ENCODE peak calls at places on chromosomes 3 and 15, in eight cellular contexts. M is AG09309, E is glutamatergic neuron, Y is HCT116, Q is natural killer cell, W is IMR-90, G is tibial artery, L is lower leg skin. U is an unnamed sample.

GRCh38 chr3:67901681-67902080 is 247.3 kb upstream of the SUCLG2 start:
- DNase-seq in M (no peak), E (no peak), Y (no peak), Q (no peak), W (no peak), G (no peak), L (no peak), U (no peak)

GRCh38 chr3:138941259-138941885 is 5.6 kb downstream of the FOXL2 start:
- DNase-seq in M (no peak), E (peak), Y (peak), Q (no peak), W (peak), G (peak), L (no peak), U (no peak)

GRCh38 chr3:141797819-141798405 is 34.7 kb downstream of the GRK7 start:
- DNase-seq in M (no peak), E (no peak), Y (no peak), Q (no peak), W (no peak), G (no peak), L (no peak), U (no peak)

GRCh38 chr3:132016061-132017041 is 18.5 kb downstream of the CPNE4 start:
- DNase-seq in M (no peak), E (no peak), Y (no peak), Q (no peak), W (no peak), G (no peak), L (no peak), U (no peak)

GRCh38 chr3:8451696-8452095 is 49.9 kb upstream of the LMCD1 start:
- DNase-seq in M (peak), E (no peak), Y (no peak), Q (no peak), W (peak), G (no peak), L (no peak), U (no peak)

GRCh38 chr3:75176886-75177285 is 487.2 kb upstream of the FRG2C start:
- DNase-seq in M (no peak), E (no peak), Y (no peak), Q (no peak), W (no peak), G (no peak), L (no peak), U (no peak)

GRCh38 chr15:63948971-63949370 is 97.3 kb downstream of the DAPK2 start:
- DNase-seq in M (no peak), E (no peak), Y (no peak), Q (no peak), W (no peak), G (no peak), L (no peak), U (no peak)

GRCh38 chr15:48861813-48862431 is 16.0 kb upstream of the EID1 start:
- DNase-seq in M (peak), E (no peak), Y (peak), Q (no peak), W (peak), G (no peak), L (no peak), U (no peak)

GRCh38 chr15:42273900-42274692 is 863 bp upstream of the TMEM87A start:
- DNase-seq in M (no peak), E (peak), Y (no peak), Q (peak), W (peak), G (peak), L (peak), U (no peak)

GRCh38 chr15:33031324-33031736 is 163.2 kb downstream of the FMN1 start:
- DNase-seq in M (peak), E (no peak), Y (no peak), Q (no peak), W (peak), G (no peak), L (peak), U (no peak)

GRCh38 chr3:49805367-49805782 is 2.3 kb downstream of the INKA1 start:
- DNase-seq in M (peak), E (no peak), Y (no peak), Q (no peak), W (peak), G (peak), L (peak), U (no peak)

GRCh38 chr15:25136119-25136518 is 181.3 kb downstream of the SNRPN start:
- DNase-seq in M (no peak), E (peak), Y (no peak), Q (no peak), W (peak), G (no peak), L (no peak), U (no peak)

GRCh38 chr3:1693145-1693544 is 405.5 kb upstream of the CNTN4 start:
- DNase-seq in M (no peak), E (no peak), Y (no peak), Q (no peak), W (no peak), G (no peak), L (no peak), U (no peak)

GRCh38 chr15:69751575-69751974 is 299.0 kb downstream of the RPLP1 start:
- DNase-seq in M (no peak), E (no peak), Y (no peak), Q (no peak), W (no peak), G (no peak), L (no peak), U (no peak)

GRCh38 chr3:115071611-115072010 is 75.5 kb downstream of the ZBTB20 start:
- DNase-seq in M (peak), E (no peak), Y (no peak), Q (no peak), W (peak), G (no peak), L (no peak), U (no peak)

GRCh38 chr3:17932372-17932771 is 189.9 kb upstream of the TBC1D5 start:
- DNase-seq in M (no peak), E (no peak), Y (no peak), Q (no peak), W (no peak), G (no peak), L (no peak), U (no peak)

GRCh38 chr3:23071758-23072157 is 131.4 kb upstream of the UBE2E2 start:
- DNase-seq in M (no peak), E (no peak), Y (no peak), Q (no peak), W (no peak), G (no peak), L (peak), U (no peak)

GRCh38 chr15:55737373-55737772 is 5.6 kb downstream of the PRTG start:
- DNase-seq in M (no peak), E (no peak), Y (no peak), Q (no peak), W (peak), G (no peak), L (no peak), U (no peak)

GRCh38 chr3:72165337-72165736 is 380.4 kb upstream of the PROK2 start:
- DNase-seq in M (no peak), E (no peak), Y (no peak), Q (no peak), W (peak), G (no peak), L (no peak), U (no peak)

GRCh38 chr3:42980909-42981308 is 1.8 kb downstream of the GASK1A start:
- DNase-seq in M (no peak), E (no peak), Y (no peak), Q (no peak), W (no peak), G (peak), L (no peak), U (no peak)

GRCh38 chr3:69210068-69210730 is 87.8 kb upstream of the LMOD3 start:
- DNase-seq in M (no peak), E (no peak), Y (no peak), Q (no peak), W (no peak), G (no peak), L (no peak), U (no peak)

GRCh38 chr15:90887037-90887481 is 2.8 kb downstream of the FES start:
- DNase-seq in M (no peak), E (no peak), Y (no peak), Q (no peak), W (no peak), G (peak), L (no peak), U (no peak)

GRCh38 chr15:25849431-25849921 is 13.7 kb downstream of the ATP10A start:
- DNase-seq in M (peak), E (no peak), Y (no peak), Q (no peak), W (peak), G (no peak), L (peak), U (no peak)

GRCh38 chr3:152400912-152401311 is 132.2 kb downstream of the MBNL1 start:
- DNase-seq in M (no peak), E (no peak), Y (no peak), Q (no peak), W (peak), G (no peak), L (no peak), U (no peak)

GRCh38 chr15:22949074-22949547 is 31.1 kb downstream of the CYFIP1 start:
- DNase-seq in M (no peak), E (peak), Y (no peak), Q (no peak), W (peak), G (peak), L (no peak), U (no peak)

GRCh38 chr3:150268426-150269321 is 139.4 kb upstream of the TSC22D2 start:
- DNase-seq in M (no peak), E (no peak), Y (no peak), Q (no peak), W (peak), G (no peak), L (no peak), U (no peak)

GRCh38 chr15:67242665-67243064 is 11.8 kb downstream of the AAGAB start:
- DNase-seq in M (peak), E (no peak), Y (no peak), Q (no peak), W (no peak), G (no peak), L (no peak), U (no peak)

GRCh38 chr3:45981321-45982038 is 14.1 kb downstream of the FYCO1 start:
- DNase-seq in M (no peak), E (no peak), Y (no peak), Q (no peak), W (peak), G (no peak), L (no peak), U (no peak)

GRCh38 chr3:49471856-49472495 is 1.9 kb downstream of the DAG1 start:
- DNase-seq in M (no peak), E (no peak), Y (no peak), Q (no peak), W (no peak), G (no peak), L (no peak), U (no peak)

GRCh38 chr15:83365370-83365938 is 81.0 kb upstream of the BNC1 start:
- DNase-seq in M (peak), E (peak), Y (peak), Q (no peak), W (peak), G (no peak), L (peak), U (no peak)

GRCh38 chr3:149174901-149175300 is 45.5 kb downstream of the HPS3 start:
- DNase-seq in M (no peak), E (no peak), Y (no peak), Q (no peak), W (no peak), G (no peak), L (no peak), U (no peak)

GRCh38 chr3:171700653-171701052 is 109.6 kb downstream of the PLD1 start:
- DNase-seq in M (no peak), E (no peak), Y (no peak), Q (no peak), W (no peak), G (no peak), L (no peak), U (no peak)

GRCh38 chr3:41317718-41318117 is 118.4 kb downstream of the CTNNB1 start:
- DNase-seq in M (peak), E (no peak), Y (no peak), Q (no peak), W (peak), G (no peak), L (no peak), U (no peak)

GRCh38 chr3:103052236-103052830 is 617.5 kb downstream of the ZPLD1 start:
- DNase-seq in M (no peak), E (no peak), Y (peak), Q (no peak), W (no peak), G (peak), L (peak), U (no peak)

GRCh38 chr15:47715856-47716445 is 1.4 kb upstream of the SEMA6D start:
- DNase-seq in M (no peak), E (no peak), Y (no peak), Q (no peak), W (peak), G (no peak), L (no peak), U (no peak)

GRCh38 chr3:162487138-162487537 is 990.5 kb downstream of the OTOL1 start:
- DNase-seq in M (no peak), E (no peak), Y (no peak), Q (no peak), W (peak), G (no peak), L (no peak), U (no peak)

GRCh38 chr3:119559441-119559963 is at the start of gene CD80:
- DNase-seq in M (peak), E (peak), Y (peak), Q (peak), W (peak), G (no peak), L (peak), U (no peak)

GRCh38 chr3:188064831-188065493 is 89.0 kb upstream of the LPP start:
- DNase-seq in M (no peak), E (no peak), Y (no peak), Q (no peak), W (no peak), G (no peak), L (no peak), U (no peak)

GRCh38 chr3:188700497-188700896 is 471.3 kb upstream of the TPRG1 start:
- DNase-seq in M (no peak), E (no peak), Y (no peak), Q (no peak), W (no peak), G (no peak), L (no peak), U (no peak)

GRCh38 chr3:32836601-32837000 is 18.8 kb downstream of the TRIM71 start:
- DNase-seq in M (no peak), E (no peak), Y (no peak), Q (no peak), W (no peak), G (no peak), L (no peak), U (no peak)
- TF ChIP-seq CTCF in M (no peak), E (no peak), Y (no peak), Q (no peak), W (no peak), G (no peak), L (no peak), U (no peak)

GRCh38 chr3:126104742-126105605 is 21.1 kb upstream of the SLC41A3 start:
- DNase-seq in M (no peak), E (no peak), Y (no peak), Q (peak), W (no peak), G (peak), L (peak), U (peak)

GRCh38 chr3:126102530-126102951 is 18.6 kb upstream of the SLC41A3 start:
- DNase-seq in M (peak), E (no peak), Y (no peak), Q (no peak), W (peak), G (peak), L (peak), U (no peak)

GRCh38 chr3:126104028-126104635 is 20.2 kb upstream of the SLC41A3 start:
- DNase-seq in M (no peak), E (no peak), Y (no peak), Q (peak), W (no peak), G (no peak), L (no peak), U (peak)

GRCh38 chr3:126102011-126102410 is 18.1 kb upstream of the SLC41A3 start:
- DNase-seq in M (no peak), E (no peak), Y (no peak), Q (peak), W (no peak), G (no peak), L (no peak), U (peak)

GRCh38 chr3:126103121-126104027 is 19.4 kb upstream of the SLC41A3 start:
- DNase-seq in M (no peak), E (no peak), Y (no peak), Q (peak), W (no peak), G (no peak), L (peak), U (peak)
- TF ChIP-seq CTCF in M (no peak), E (no peak), Y (peak), Q (no peak), W (no peak), G (no peak), L (no peak), U (no peak)

GRCh38 chr3:11095932-11096265 is 58.4 kb upstream of the HRH1 start:
- DNase-seq in M (no peak), E (no peak), Y (peak), Q (no peak), W (peak), G (no peak), L (no peak), U (no peak)
- TF ChIP-seq CTCF in M (peak), E (no peak), Y (peak), Q (no peak), W (peak), G (no peak), L (no peak), U (no peak)

GRCh38 chr3:98657429-98657828 is 64.0 kb upstream of the CPOX start:
- DNase-seq in M (no peak), E (peak), Y (peak), Q (no peak), W (no peak), G (no peak), L (no peak), U (no peak)
- TF ChIP-seq CTCF in M (no peak), E (no peak), Y (peak), Q (no peak), W (no peak), G (no peak), L (no peak), U (peak)

DNA sequence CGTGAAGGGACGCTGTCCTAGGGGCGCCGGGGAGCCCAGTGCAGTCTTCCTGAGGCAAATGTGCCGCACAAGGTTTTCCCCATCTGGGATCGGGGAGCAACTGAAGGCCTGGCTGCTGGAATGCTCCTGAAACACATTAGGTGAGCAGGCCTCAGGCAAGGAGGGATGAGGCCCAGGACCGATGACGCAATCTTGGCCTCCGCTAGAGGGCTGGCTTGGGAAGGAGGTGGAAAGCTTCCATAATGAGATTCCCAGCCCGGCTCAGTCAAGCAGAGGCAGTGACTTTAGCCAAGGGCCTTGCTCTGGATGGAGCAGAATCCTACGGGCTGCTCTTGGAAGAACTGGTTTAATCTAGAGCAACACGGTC is 50.8 kb downstream of the CPN2 start:
- DNase-seq in M (no peak), E (peak), Y (no peak), Q (no peak), W (peak), G (peak), L (peak), U (no peak)
- TF ChIP-seq CTCF in M (no peak), E (peak), Y (no peak), Q (no peak), W (no peak), G (no peak), L (no peak), U (peak)

U was measured in type B pancreatic cell.